ENCODE peak calls at places on chromosomes 2 and 18, in four cellular contexts. H is WTC11, W is GM12878, Y is K562. D is an unnamed sample.

GRCh38 chr2:32910883-32911598 is 35.7 kb upstream of the LTBP1 start:
- DNase-seq in H (no peak), W (peak; percentile 38), Y (no peak), D (no peak)

GRCh38 chr18:58687871-58688308 is 16.6 kb downstream of the MALT1 start:
- DNase-seq in H (no peak), W (peak; percentile 73), Y (no peak), D (no peak)

GRCh38 chr2:25207078-25207545 is 38.7 kb upstream of the POMC start:
- DNase-seq in W (no peak), H (no peak), Y (no peak), D (no peak)

GRCh38 chr2:192265751-192266150 is 71.0 kb upstream of the TMEFF2 start:
- DNase-seq in H (no peak), Y (no peak), W (no peak), D (no peak)

GRCh38 chr2:16257001-16257724 is 316.8 kb downstream of the MYCN start:
- DNase-seq in W (no peak), H (no peak), Y (no peak), D (no peak)

GRCh38 chr2:47016172-47016913 is 100.7 kb upstream of the MCFD2 start:
- DNase-seq in W (no peak), H (peak; percentile 39), Y (peak; percentile 26), D (no peak)

GRCh38 chr18:58373486-58373885 is 255.4 kb downstream of the ALPK2 start:
- DNase-seq in W (no peak), Y (no peak), H (no peak), D (no peak)

GRCh38 chr2:88626171-88627054 is 851 bp downstream of the EIF2AK3 start:
- DNase-seq in H (peak; percentile 57), Y (peak; percentile 55), W (no peak), D (no peak)

DNA sequence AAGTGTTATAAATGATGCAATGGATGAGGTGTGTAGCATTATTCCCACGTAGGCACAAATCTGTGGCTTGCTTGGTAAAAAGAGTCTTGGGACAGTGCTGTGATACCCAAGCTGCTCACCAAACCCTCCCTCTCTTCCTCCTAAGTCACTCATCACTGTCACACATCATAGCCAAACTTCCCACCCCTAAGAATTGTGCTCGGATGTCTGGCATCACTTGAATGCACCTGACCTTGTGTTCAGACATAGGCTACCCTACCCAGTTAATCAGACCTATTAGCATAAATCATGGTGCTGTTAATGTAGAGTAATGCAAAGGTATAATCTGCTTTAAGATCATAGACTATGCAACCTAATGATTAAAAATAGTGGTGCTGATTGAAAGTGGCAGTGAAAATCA is 428.6 kb downstream of the CDH2 start:
- DNase-seq in Y (no peak), H (no peak), W (no peak), D (no peak)
- TF ChIP-seq CBFB in Y (no peak), H (no peak), W (no peak), D (no peak)

GRCh38 chr18:79403723-79404566 is 8.2 kb downstream of the NFATC1 start:
- DNase-seq in W (no peak), H (no peak), Y (no peak), D (no peak)
- TF ChIP-seq CREB1 in W (no peak), H (no peak), Y (no peak), D (no peak)

GRCh38 chr18:46073474-46074331 is 1.6 kb upstream of the PSTPIP2 start:
- DNase-seq in H (peak; percentile 36), Y (peak; percentile 32), W (no peak), D (peak; percentile 62)
- TF ChIP-seq CBFB in H (no peak), Y (no peak), W (no peak), D (no peak)

GRCh38 chr2:187129866-187130265 is 280.9 kb upstream of the ZSWIM2 start:
- DNase-seq in H (no peak), W (no peak), Y (no peak), D (no peak)
- TF ChIP-seq CREB1 in H (no peak), W (no peak), Y (no peak), D (no peak)

DNA sequence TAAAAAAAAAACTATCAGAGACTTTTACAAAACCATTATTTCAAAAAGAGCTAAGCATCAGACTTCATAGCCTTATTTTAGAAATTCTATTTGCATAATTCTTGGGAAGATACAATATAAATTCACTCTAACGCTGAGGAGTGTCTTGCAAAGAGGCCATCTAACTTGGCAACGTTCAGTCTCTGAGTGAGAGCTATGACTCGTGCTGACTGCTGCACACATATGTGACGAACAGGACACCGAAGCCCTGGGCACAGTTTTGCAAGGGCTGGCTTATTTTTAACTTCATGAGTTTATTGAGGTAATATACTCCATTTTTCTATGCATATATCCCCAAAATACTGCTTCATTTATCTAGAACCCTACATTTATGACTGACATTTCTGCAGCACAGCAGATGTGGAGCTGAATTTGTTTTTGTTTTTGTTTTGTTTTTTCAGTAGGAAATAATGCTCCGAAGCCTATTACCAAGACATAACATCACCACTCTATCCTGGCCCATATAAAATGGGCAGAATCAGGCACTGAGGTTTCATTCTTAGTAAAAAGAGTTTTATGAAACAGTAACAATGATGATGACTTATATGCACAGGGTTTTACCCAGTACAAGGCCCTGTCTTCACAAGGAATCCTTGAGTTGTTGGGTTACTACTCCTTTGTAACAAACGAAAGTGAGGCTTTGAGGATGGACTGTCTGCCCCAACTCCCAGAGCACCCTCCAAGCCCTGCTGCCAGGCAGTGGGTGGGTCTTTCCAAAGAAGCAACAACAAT is 68.3 kb downstream of the CRACDL start:
- DNase-seq in H (no peak), Y (no peak), W (no peak), D (no peak)
- TF ChIP-seq CBFB in H (no peak), Y (no peak), W (no peak), D (no peak)

DNA sequence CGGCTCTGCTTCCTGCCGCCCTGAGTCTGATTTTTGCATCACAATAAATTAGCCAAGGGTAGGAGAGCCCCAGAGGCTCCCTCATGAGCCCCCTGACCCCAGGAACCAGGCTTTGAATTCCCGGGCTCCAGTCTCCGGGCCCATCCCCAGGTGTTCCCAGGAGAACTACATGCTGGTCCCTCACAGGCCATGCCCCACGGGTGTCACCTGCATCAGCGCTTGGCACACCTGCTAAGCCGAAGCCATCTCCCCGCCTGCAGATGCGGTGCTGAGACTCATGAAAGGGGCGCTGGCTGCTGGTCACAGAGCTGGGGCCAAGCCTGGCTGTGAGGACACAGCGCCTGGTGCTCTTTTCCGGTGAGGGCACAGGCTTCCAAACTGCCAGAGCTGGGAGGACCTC is 89.0 kb downstream of the INHBB start:
- DNase-seq in H (no peak), Y (no peak), W (no peak), D (no peak)
- TF ChIP-seq CREB1 in H (no peak), Y (no peak), W (no peak), D (no peak)

DNA sequence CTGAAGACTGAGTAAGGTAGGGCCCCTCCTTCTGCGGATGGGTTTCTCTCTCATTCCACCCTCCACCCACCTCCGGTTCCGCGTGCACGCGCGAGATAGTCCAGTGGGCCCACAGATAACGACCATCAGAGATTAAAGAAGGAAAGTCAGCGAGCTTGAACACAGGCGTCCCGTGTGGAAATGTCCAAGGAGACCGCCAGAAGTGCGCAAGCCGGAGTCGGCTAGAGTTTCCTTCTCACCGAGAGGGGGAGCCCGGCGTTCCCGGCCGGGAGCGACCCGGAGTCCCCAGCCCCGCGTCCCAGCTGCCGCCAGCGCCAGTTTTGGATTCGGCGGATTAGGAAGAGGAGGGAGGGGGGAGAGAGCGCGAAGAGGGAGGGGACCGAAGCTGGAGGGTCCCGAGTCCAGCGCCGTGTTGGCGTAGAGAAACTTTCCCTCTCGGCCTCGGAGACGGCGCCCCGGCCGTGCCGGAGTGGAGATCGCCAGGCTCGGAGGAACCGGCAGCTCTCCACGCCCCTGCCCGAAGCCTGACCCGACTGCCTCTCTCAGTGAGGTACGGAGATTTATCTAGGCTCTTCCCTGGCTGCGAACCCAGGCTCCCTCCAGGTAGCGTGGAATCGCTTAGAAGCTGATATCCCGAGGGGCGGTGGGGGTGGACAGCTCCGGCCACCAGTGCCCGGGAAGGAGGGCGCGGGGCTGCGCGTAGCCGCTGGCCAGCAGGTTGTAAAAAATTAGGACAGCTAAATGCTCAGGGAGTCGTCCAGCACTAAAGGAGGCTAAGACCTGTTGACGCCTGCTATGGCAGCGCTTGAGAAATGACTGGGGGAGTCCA is at the start of gene GULP1:
- DNase-seq in Y (peak; percentile 62), W (no peak), H (peak; percentile 87), D (peak; percentile 18)
- TF ChIP-seq CBFB in Y (no peak), W (no peak), H (no peak), D (no peak)

DNA sequence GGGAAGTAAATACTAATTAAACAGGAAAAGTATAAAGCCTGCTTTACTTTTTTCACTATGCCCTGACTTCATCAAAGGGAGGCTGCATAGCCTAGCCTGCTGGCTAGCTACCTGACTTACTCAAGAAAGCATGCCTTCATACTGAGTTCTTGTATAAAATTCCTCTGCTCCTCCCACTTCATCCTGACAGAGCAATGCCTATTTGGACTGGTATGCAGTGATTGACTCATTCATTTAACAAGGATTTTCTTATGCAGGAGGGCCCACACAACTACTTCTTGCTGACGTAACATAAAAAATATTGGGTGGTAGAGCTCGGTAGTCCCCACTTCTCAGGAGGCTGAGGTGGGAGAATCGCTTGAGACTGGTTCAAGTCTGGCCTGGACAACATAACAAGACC is 70.5 kb downstream of the PRPF40A start:
- DNase-seq in W (no peak), H (no peak), Y (no peak), D (peak; percentile 27)
- TF ChIP-seq CREB1 in W (no peak), H (no peak), Y (no peak), D (no peak)